ENCODE peak calls at places on chromosomes 1 and 21, in seven cellular contexts. Q is stimulated activated CD4-positive, alpha-beta T cell treated with anti-CD3 and anti-CD28 coated beads, TNF-alpha, amount 100 ng/mL, for 1 hour; B is posterior cingulate gyrus; C is NAMALWA; F is uterus; Y is transverse colon; R is lower lobe of right lung. E is an unnamed sample.

GRCh38 chr1:35505911-35506798 is 51.0 kb downstream of the KIAA0319L start:
- DNase-seq in Q (no peak), B (no peak), C (peak; percentile 53), F (peak; percentile 29), Y (peak; percentile 14), R (no peak), E (no peak)

GRCh38 chr1:3504151-3504822 is 49.8 kb downstream of the ARHGEF16 start:
- DNase-seq in Q (no peak), B (peak; percentile 9), C (no peak), F (peak; percentile 76), Y (no peak), R (no peak), E (no peak)

GRCh38 chr1:60765204-60765603 is 317.2 kb upstream of the NFIA start:
- DNase-seq in Q (no peak), B (peak; percentile 6), C (peak; percentile 59), F (no peak), Y (peak; percentile 20), R (no peak), E (peak; percentile 45)

GRCh38 chr1:31058012-31058411 is 7.5 kb downstream of the PUM1 start:
- DNase-seq in Q (no peak), B (no peak), C (no peak), F (no peak), Y (no peak), R (no peak), E (no peak)

GRCh38 chr1:160007577-160008200 is 24.1 kb downstream of the PIGM start:
- DNase-seq in Q (no peak), B (no peak), C (peak; percentile 80), F (no peak), Y (no peak), R (no peak), E (peak; percentile 57)

GRCh38 chr1:21667348-21668231 is 1.6 kb downstream of the RAP1GAP start:
- DNase-seq in Q (no peak), B (no peak), C (no peak), F (peak; percentile 9), Y (no peak), R (no peak), E (no peak)

GRCh38 chr1:9792156-9793042 is 31.4 kb downstream of the CLSTN1 start:
- DNase-seq in Q (no peak), B (no peak), C (no peak), F (no peak), Y (no peak), R (no peak), E (no peak)

GRCh38 chr1:43056460-43056859 is 97.8 kb upstream of the SLC2A1 start:
- DNase-seq in Q (no peak), B (no peak), C (no peak), F (no peak), Y (no peak), R (no peak), E (no peak)

GRCh38 chr1:208178091-208178529 is 66.1 kb downstream of the PLXNA2 start:
- DNase-seq in Q (no peak), B (no peak), C (no peak), F (no peak), Y (peak; percentile 55), R (peak; percentile 77), E (peak; percentile 51)

GRCh38 chr1:57350619-57351018 is 73.2 kb downstream of the DAB1 start:
- DNase-seq in Q (no peak), B (no peak), C (no peak), F (no peak), Y (no peak), R (no peak), E (no peak)

GRCh38 chr1:19062258-19063029 is 106.0 kb upstream of the IFFO2 start:
- DNase-seq in Q (no peak), B (no peak), C (peak; percentile 35), F (no peak), Y (no peak), R (no peak), E (no peak)

GRCh38 chr1:197967066-197967465 is 49.9 kb downstream of the LHX9 start:
- DNase-seq in Q (no peak), B (no peak), C (no peak), F (no peak), Y (no peak), R (no peak), E (no peak)

GRCh38 chr1:95195046-95195445 is 39.0 kb upstream of the RWDD3 start:
- DNase-seq in Q (no peak), B (no peak), C (no peak), F (no peak), Y (no peak), R (no peak), E (no peak)

GRCh38 chr1:94828251-94828650 is 8.1 kb downstream of the SLC44A3 start:
- DNase-seq in Q (no peak), B (no peak), C (no peak), F (no peak), Y (no peak), R (no peak), E (no peak)

GRCh38 chr1:220761688-220762427 is 13.7 kb downstream of the MTARC2 start:
- DNase-seq in Q (no peak), B (no peak), C (no peak), F (no peak), Y (peak; percentile 63), R (no peak), E (no peak)

GRCh38 chr1:47596328-47596727 is 158.5 kb downstream of the FOXD2 start:
- DNase-seq in Q (no peak), B (no peak), C (no peak), F (no peak), Y (no peak), R (no peak), E (no peak)

GRCh38 chr1:112722601-112723510 is 7.7 kb upstream of the PPM1J start:
- DNase-seq in Q (no peak), B (no peak), C (no peak), F (peak; percentile 56), Y (no peak), R (no peak), E (peak; percentile 52)

GRCh38 chr1:59046730-59047157 is 250.2 kb upstream of the FGGY start:
- DNase-seq in Q (no peak), B (no peak), C (peak; percentile 4), F (no peak), Y (peak; percentile 50), R (no peak), E (no peak)

GRCh38 chr1:245939756-245940345 is 567.2 kb downstream of the SMYD3 start:
- DNase-seq in Q (no peak), B (no peak), C (no peak), F (no peak), Y (no peak), R (no peak), E (no peak)

GRCh38 chr21:39504230-39504629 is 52.5 kb downstream of the SH3BGR start:
- DNase-seq in Q (no peak), B (no peak), C (no peak), F (no peak), Y (no peak), R (no peak), E (no peak)

GRCh38 chr1:163013826-163014600 is 55.1 kb upstream of the RGS4 start:
- DNase-seq in Q (no peak), B (no peak), C (peak; percentile 23), F (no peak), Y (no peak), R (no peak), E (no peak)

GRCh38 chr1:20604678-20605077 is 15.8 kb downstream of the CDA start:
- DNase-seq in Q (no peak), B (no peak), C (no peak), F (no peak), Y (peak; percentile 41), R (no peak), E (no peak)

E was measured in hepatocyte.